ENCODE peak calls at places on chromosomes 7 and 10, in ten cellular contexts. S is AG04449; V is astrocyte of the spinal cord; Y is HL-60; P is fibroblast of villous mesenchyme; H is fibroblast of the aortic adventitia; I is CD8-positive, alpha-beta T cell; J is testis; C is ascending aorta; N is A673. K is an unnamed sample.

GRCh38 chr7:77269360-77270075 is 69.9 kb upstream of the FGL2 start:
- DNase-seq in S (no peak), Y (no peak), J (peak), I (no peak), V (no peak), N (no peak), C (no peak), H (no peak), P (peak), K (no peak)

GRCh38 chr7:75727881-75728592 is 10.7 kb downstream of the HIP1 start:
- DNase-seq in J (no peak), P (peak), I (peak), Y (no peak), H (peak), C (no peak), N (no peak), V (peak), S (no peak), K (peak)

GRCh38 chr10:132371641-132372081 is 25.3 kb upstream of the PWWP2B start:
- DNase-seq in J (no peak), I (peak), N (no peak), V (no peak), P (no peak), S (no peak), Y (no peak), H (no peak), C (no peak), K (no peak)

GRCh38 chr10:98638920-98639319 is 192.2 kb upstream of the HPS1 start:
- DNase-seq in C (no peak), S (no peak), I (no peak), H (no peak), J (no peak), P (no peak), V (no peak), Y (no peak), N (no peak), K (no peak)

GRCh38 chr7:132825932-132826480 is 249.7 kb upstream of the PLXNA4 start:
- DNase-seq in J (no peak), V (no peak), P (no peak), Y (no peak), I (no peak), S (no peak), N (no peak), C (no peak), H (no peak), K (no peak)

GRCh38 chr7:128735433-128735832 is 3.7 kb upstream of the CALU start:
- DNase-seq in J (no peak), S (no peak), C (no peak), V (no peak), P (no peak), I (no peak), Y (peak), H (no peak), N (no peak), K (no peak)

GRCh38 chr7:2978403-2978802 is 65.3 kb downstream of the CARD11 start:
- DNase-seq in H (no peak), V (no peak), Y (peak), J (peak), C (no peak), P (no peak), I (peak), N (no peak), S (no peak), K (peak)

GRCh38 chr7:27600247-27600646 is 62.4 kb downstream of the HIBADH start:
- DNase-seq in N (no peak), C (no peak), I (no peak), S (no peak), Y (no peak), H (peak), V (no peak), J (no peak), P (peak), K (no peak)

GRCh38 chr10:113386005-113386404 is 166.8 kb upstream of the HABP2 start:
- DNase-seq in J (no peak), S (no peak), N (no peak), Y (no peak), P (no peak), I (no peak), V (no peak), H (peak), C (peak), K (no peak)

GRCh38 chr7:98341106-98341505 is 59.6 kb downstream of the BRI3 start:
- DNase-seq in S (no peak), I (no peak), N (no peak), J (no peak), Y (no peak), V (peak), H (peak), P (peak), C (no peak), K (no peak)

GRCh38 chr7:77550586-77550985 is 13.5 kb downstream of the PTPN12 start:
- DNase-seq in P (peak), S (peak), V (peak), C (no peak), I (no peak), J (no peak), Y (no peak), H (peak), N (no peak), K (no peak)

GRCh38 chr7:106757846-106758245 is 96.9 kb upstream of the CCDC71L start:
- DNase-seq in H (peak), Y (peak), V (peak), S (no peak), P (peak), I (no peak), C (no peak), J (peak), N (peak), K (peak)

GRCh38 chr10:101214446-101215396 is 14.5 kb downstream of the LBX1 start:
- DNase-seq in C (no peak), P (peak), J (peak), H (peak), I (peak), S (no peak), Y (peak), N (peak), V (peak), K (peak)

GRCh38 chr10:64170791-64171190 is 649.6 kb downstream of the REEP3 start:
- DNase-seq in N (no peak), C (no peak), V (no peak), P (no peak), J (peak), Y (no peak), S (no peak), I (no peak), H (no peak), K (peak)

GRCh38 chr7:103524042-103524907 is 78.3 kb upstream of the SLC26A5 start:
- DNase-seq in H (peak), C (no peak), Y (no peak), I (no peak), V (peak), J (no peak), N (peak), P (peak), S (peak), K (no peak)

GRCh38 chr7:85947767-85948166 is 695.9 kb upstream of the GRM3 start:
- DNase-seq in H (no peak), S (no peak), Y (no peak), J (no peak), V (no peak), I (no peak), P (no peak), C (no peak), N (no peak), K (no peak)

GRCh38 chr10:35643151-35643975 is 1.3 kb upstream of the FZD8 start:
- DNase-seq in C (peak), H (peak), N (peak), V (peak), I (no peak), J (peak), S (no peak), P (peak), Y (no peak), K (peak)

GRCh38 chr7:44639701-44640321 is 33.4 kb downstream of the OGDH start:
- DNase-seq in I (no peak), S (peak), J (peak), H (peak), N (peak), P (peak), C (no peak), V (peak), Y (no peak), K (peak)

GRCh38 chr7:73971315-73971700 is 56.7 kb upstream of the ELN start:
- DNase-seq in H (no peak), C (no peak), P (no peak), S (no peak), V (no peak), N (no peak), I (no peak), J (no peak), Y (no peak), K (no peak)

GRCh38 chr10:127135844-127136577 is 60.4 kb downstream of the INSYN2A start:
- DNase-seq in H (no peak), J (no peak), C (no peak), S (no peak), N (no peak), I (no peak), P (no peak), Y (no peak), V (no peak), K (no peak)

GRCh38 chr10:17910144-17910789 is 41.5 kb upstream of the SLC39A12 start:
- DNase-seq in Y (no peak), J (peak), I (no peak), H (peak), S (peak), C (peak), N (peak), P (peak), V (peak), K (no peak)

GRCh38 chr10:95818663-95819062 is 62.7 kb downstream of the ENTPD1 start:
- DNase-seq in J (no peak), V (peak), N (no peak), H (peak), C (no peak), Y (no peak), I (no peak), P (peak), S (peak), K (no peak)

GRCh38 chr7:101589976-101590662 is 39.0 kb downstream of the MYL10 start:
- DNase-seq in N (peak), I (no peak), S (no peak), C (no peak), P (no peak), Y (no peak), V (no peak), H (no peak), J (no peak), K (no peak)
- TF ChIP-seq CTCF in N (no peak), I (no peak), S (no peak), C (no peak), P (no peak), Y (no peak), V (no peak), H (no peak), J (no peak), K (no peak)

GRCh38 chr7:123716877-123717276 is 31.9 kb downstream of the WASL start:
- DNase-seq in N (no peak), I (no peak), J (no peak), P (no peak), S (no peak), V (no peak), Y (no peak), C (no peak), H (no peak), K (no peak)
- TF ChIP-seq CTCF in N (peak), I (no peak), J (no peak), P (no peak), S (no peak), V (no peak), Y (no peak), C (no peak), H (no peak), K (no peak)

DNA sequence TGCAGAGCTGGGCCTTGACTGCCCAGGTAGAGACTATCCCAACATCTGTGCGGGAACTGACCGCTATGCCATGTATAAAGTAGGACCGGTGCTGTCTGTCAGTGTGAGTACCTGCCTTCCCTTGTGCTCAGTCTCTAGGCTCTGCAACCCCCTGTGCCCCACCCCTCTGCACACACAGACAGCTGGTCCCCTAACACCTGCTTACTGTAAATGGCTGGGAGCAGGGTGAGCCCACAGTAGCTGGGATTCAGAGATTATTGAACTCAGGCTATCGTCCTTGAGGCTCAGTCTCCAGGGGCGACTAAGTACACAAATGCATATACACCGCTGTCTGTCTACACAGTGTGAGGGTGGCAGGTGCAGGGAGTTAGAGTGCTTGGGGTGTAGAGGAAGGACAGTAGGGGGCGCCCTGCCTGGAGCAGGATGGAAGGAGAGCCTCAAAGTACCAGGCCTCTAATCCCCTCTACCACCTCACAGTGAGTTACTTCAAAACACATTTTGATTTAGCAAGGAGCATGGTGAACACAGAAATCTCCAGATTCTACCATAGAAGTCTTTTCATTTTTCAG is 12.9 kb downstream of the UPP1 start:
- DNase-seq in I (peak), Y (no peak), N (no peak), C (no peak), S (no peak), V (no peak), H (no peak), P (no peak), J (no peak), K (no peak)
- TF ChIP-seq CTCF in I (peak), Y (no peak), N (peak), C (no peak), S (peak), V (peak), H (peak), P (peak), J (no peak), K (no peak)

GRCh38 chr10:78952686-78953085 is 116.1 kb upstream of the ZMIZ1 start:
- DNase-seq in J (peak), V (peak), Y (no peak), S (no peak), P (peak), N (no peak), I (no peak), H (peak), C (no peak), K (peak)
- TF ChIP-seq CTCF in J (no peak), V (peak), Y (no peak), S (no peak), P (no peak), N (no peak), I (no peak), H (peak), C (no peak), K (no peak)

GRCh38 chr7:102288285-102288930 is 1.7 kb downstream of the SH2B2 start:
- DNase-seq in P (no peak), I (no peak), Y (no peak), C (no peak), N (peak), J (no peak), V (no peak), S (no peak), H (no peak), K (no peak)
- TF ChIP-seq CTCF in P (no peak), I (no peak), Y (peak), C (no peak), N (peak), J (no peak), V (peak), S (no peak), H (no peak), K (no peak)

GRCh38 chr7:94183289-94183749 is 179.2 kb upstream of the BET1 start:
- DNase-seq in Y (no peak), V (peak), J (no peak), H (peak), I (no peak), P (peak), S (peak), C (no peak), N (peak), K (no peak)
- TF ChIP-seq CTCF in Y (no peak), V (no peak), J (no peak), H (peak), I (no peak), P (no peak), S (no peak), C (no peak), N (no peak), K (no peak)

GRCh38 chr10:5545778-5546710 is 21.3 kb downstream of the CALML3 start:
- DNase-seq in H (peak), S (peak), V (peak), J (peak), Y (no peak), N (no peak), I (no peak), P (peak), C (peak), K (peak)

GRCh38 chr10:5546891-5547683 is 22.3 kb downstream of the CALML3 start:
- DNase-seq in N (no peak), C (no peak), H (peak), I (no peak), J (no peak), V (peak), S (no peak), Y (no peak), P (peak), K (peak)

GRCh38 chr10:5547934-5548660 is 23.3 kb downstream of the CALML3 start:
- DNase-seq in V (peak), H (peak), P (no peak), I (no peak), C (no peak), Y (no peak), N (no peak), S (no peak), J (no peak), K (peak)

GRCh38 chr10:5549462-5550249 is 24.9 kb downstream of the CALML3 start:
- DNase-seq in N (no peak), P (no peak), S (no peak), H (no peak), V (no peak), C (no peak), Y (no peak), I (no peak), J (no peak), K (peak)

GRCh38 chr10:5547684-5547933 is 22.8 kb downstream of the CALML3 start:
- DNase-seq in N (no peak), I (no peak), H (no peak), P (peak), V (peak), C (no peak), Y (no peak), S (no peak), J (no peak), K (no peak)
- TF ChIP-seq CTCF in N (no peak), I (no peak), H (no peak), P (no peak), V (no peak), C (no peak), Y (no peak), S (no peak), J (no peak), K (no peak)

GRCh38 chr7:92602352-92603088 is 12.3 kb upstream of the FAM133B start:
- DNase-seq in I (no peak), V (no peak), Y (no peak), N (no peak), P (no peak), H (peak), S (no peak), J (no peak), C (no peak), K (no peak)
- TF ChIP-seq CTCF in I (no peak), V (no peak), Y (no peak), N (no peak), P (no peak), H (no peak), S (no peak), J (no peak), C (no peak), K (no peak)

DNA sequence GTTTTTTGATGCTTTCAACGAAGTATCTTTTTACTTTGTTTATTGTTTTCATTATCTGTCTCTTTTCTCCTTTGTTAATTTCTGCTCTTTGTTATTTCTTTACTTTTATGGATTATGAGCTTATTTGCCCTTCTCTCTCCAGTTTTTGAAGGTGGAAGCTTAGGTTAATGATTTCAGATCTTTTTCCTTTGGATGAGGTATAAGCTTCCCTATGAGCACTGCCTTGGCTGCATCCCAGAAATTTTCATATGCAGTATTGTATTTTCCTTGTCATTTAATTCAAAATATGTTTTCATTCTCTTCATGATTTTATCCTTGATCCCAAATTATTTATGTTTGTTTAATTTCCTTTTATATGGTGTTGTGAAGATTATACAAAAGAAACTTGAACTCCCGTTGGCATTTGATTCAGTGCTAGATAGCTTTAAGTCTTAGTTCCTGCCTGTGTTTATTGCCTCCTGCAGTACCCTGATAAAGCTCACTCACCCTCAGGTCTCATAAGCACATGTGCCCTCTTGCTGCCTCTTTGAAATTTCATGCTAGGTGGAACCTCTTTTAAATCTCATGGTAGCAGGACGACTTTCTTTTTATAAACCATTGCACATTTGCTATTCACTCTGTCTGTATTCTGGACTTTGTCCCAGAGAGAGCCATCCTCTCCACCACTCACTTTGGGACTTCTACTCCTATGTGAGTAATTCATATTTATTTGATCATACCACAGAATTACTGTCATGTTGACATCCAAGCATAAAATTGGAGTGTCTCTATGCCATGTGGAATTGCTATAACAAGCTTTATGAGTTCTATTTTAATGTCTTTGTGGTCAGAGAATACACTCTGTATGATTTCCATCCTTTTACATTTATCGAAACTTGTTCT is 23.0 kb upstream of the CEP41 start:
- DNase-seq in N (no peak), I (no peak), J (no peak), H (no peak), V (no peak), Y (no peak), S (no peak), P (peak), C (no peak), K (no peak)
- TF ChIP-seq CTCF in N (no peak), I (no peak), J (no peak), H (no peak), V (no peak), Y (no peak), S (no peak), P (no peak), C (no peak), K (no peak)

GRCh38 chr7:116461500-116461899 is 38.0 kb upstream of the CAV2 start:
- DNase-seq in H (no peak), V (no peak), I (no peak), S (no peak), C (no peak), Y (no peak), N (peak), J (no peak), P (no peak), K (no peak)
- TF ChIP-seq CTCF in H (peak), V (no peak), I (no peak), S (peak), C (no peak), Y (no peak), N (peak), J (no peak), P (peak), K (no peak)